ENCODE peak calls at places on chromosomes 3 and 15, in eight cellular contexts. Y is SJSA1; L is Peyer's patch; E is uterus; A is heart left ventricle; G is spleen; H is CD8-positive, alpha-beta memory T cell; K is GM23248. Z is an unnamed sample. For H3K4me1, the result is how much of the 10 kb centered on the place peaks cover.

GRCh38 chr3:152785051-152785450 is 49.9 kb upstream of the P2RY1 start:
- DNase-seq in Y (no peak), L (no peak), E (no peak), A (no peak), G (no peak), H (no peak), K (no peak), Z (no peak)

GRCh38 chr15:88258021-88258641 is 1.6 kb upstream of the NTRK3 start:
- DNase-seq in Y (no peak), L (no peak), E (no peak), A (peak), G (no peak), H (no peak), K (peak), Z (no peak)

GRCh38 chr15:28118083-28118482 is 19.0 kb upstream of the OCA2 start:
- DNase-seq in Y (no peak), L (no peak), E (no peak), A (no peak), G (no peak), H (no peak), K (no peak), Z (no peak)

GRCh38 chr15:83571820-83572707 is 81.9 kb upstream of the ADAMTSL3 start:
- DNase-seq in Y (peak), L (no peak), E (no peak), A (no peak), G (no peak), H (no peak), K (peak), Z (no peak)

GRCh38 chr3:37170097-37170496 is 4.3 kb downstream of the LRRFIP2 start:
- DNase-seq in Y (no peak), L (no peak), E (no peak), A (no peak), G (no peak), H (no peak), K (no peak), Z (no peak)

GRCh38 chr3:195080571-195081141 is 190.3 kb downstream of the XXYLT1 start:
- DNase-seq in Y (no peak), L (no peak), E (no peak), A (peak), G (peak), H (no peak), K (no peak), Z (no peak)

GRCh38 chr15:61115241-61115640 is 113.9 kb downstream of the RORA start:
- DNase-seq in Y (no peak), L (no peak), E (no peak), A (no peak), G (no peak), H (no peak), K (peak), Z (no peak)

GRCh38 chr15:61195116-61196002 is 33.7 kb downstream of the RORA start:
- DNase-seq in Y (peak), L (no peak), E (no peak), A (no peak), G (no peak), H (no peak), K (peak), Z (no peak)

GRCh38 chr3:69740103-69741021 is 1.1 kb downstream of the MITF start:
- DNase-seq in Y (no peak), L (peak), E (peak), A (peak), G (no peak), H (no peak), K (peak), Z (no peak)

GRCh38 chr15:90519688-90520087 is 10.0 kb upstream of the CRTC3 start:
- DNase-seq in Y (no peak), L (no peak), E (no peak), A (no peak), G (no peak), H (no peak), K (peak), Z (no peak)

GRCh38 chr15:101528108-101528916 is 38.8 kb upstream of the PCSK6 start:
- DNase-seq in Y (no peak), L (peak), E (peak), A (peak), G (peak), H (no peak), K (peak), Z (no peak)

GRCh38 chr3:41158947-41159346 is 40.4 kb upstream of the CTNNB1 start:
- DNase-seq in Y (no peak), L (peak), E (no peak), A (no peak), G (no peak), H (no peak), K (no peak), Z (no peak)

GRCh38 chr3:14947105-14947885 is at the start of gene NR2C2:
- DNase-seq in Y (peak), L (peak), E (peak), A (peak), G (peak), H (peak), K (peak), Z (peak)

GRCh38 chr3:188284455-188285212 is 130.7 kb downstream of the LPP start:
- DNase-seq in Y (no peak), L (peak), E (no peak), A (no peak), G (no peak), H (no peak), K (peak), Z (no peak)

GRCh38 chr15:33871911-33872760 is 96.2 kb upstream of the CHRM5 start:
- DNase-seq in Y (no peak), L (no peak), E (no peak), A (no peak), G (no peak), H (no peak), K (peak), Z (no peak)

GRCh38 chr15:52496776-52497470 is 31.8 kb downstream of the MYO5A start:
- DNase-seq in Y (no peak), L (no peak), E (no peak), A (no peak), G (no peak), H (no peak), K (peak), Z (no peak)

GRCh38 chr3:170356596-170357175 is 829 bp upstream of the SKIL start:
- DNase-seq in Y (no peak), L (peak), E (peak), A (peak), G (peak), H (no peak), K (peak), Z (peak)

GRCh38 chr3:138786788-138787276 is 47.9 kb downstream of the PIK3CB start:
- DNase-seq in Y (no peak), L (no peak), E (no peak), A (no peak), G (no peak), H (no peak), K (peak), Z (no peak)

GRCh38 chr3:55620361-55621025 is 133.4 kb upstream of the WNT5A start:
- DNase-seq in Y (peak), L (no peak), E (no peak), A (no peak), G (no peak), H (no peak), K (peak), Z (no peak)

GRCh38 chr15:60591491-60592385 is 112.8 kb upstream of the ICE2 start:
- DNase-seq in Y (peak), L (peak), E (peak), A (peak), G (peak), H (no peak), K (peak), Z (no peak)

GRCh38 chr3:126111126-126111551 is 27.2 kb upstream of the SLC41A3 start:
- DNase-seq in Y (no peak), L (no peak), E (no peak), A (no peak), G (peak), H (no peak), K (no peak), Z (no peak)

GRCh38 chr15:49646891-49647290 is 26.0 kb downstream of the DTWD1 start:
- DNase-seq in Y (no peak), L (no peak), E (no peak), A (no peak), G (no peak), H (no peak), K (no peak), Z (no peak)

GRCh38 chr15:92616621-92617179 is 38.9 kb downstream of the FAM174B start:
- DNase-seq in Y (no peak), L (peak), E (peak), A (no peak), G (no peak), H (no peak), K (no peak), Z (no peak)

GRCh38 chr3:128397484-128397883 is 69.2 kb downstream of the DNAJB8 start:
- DNase-seq in Y (no peak), L (no peak), E (no peak), A (no peak), G (no peak), H (no peak), K (no peak), Z (no peak)

GRCh38 chr3:43996379-43997301 is 245.0 kb upstream of the TOPAZ1 start:
- DNase-seq in Y (no peak), L (peak), E (no peak), A (no peak), G (peak), H (peak), K (peak), Z (no peak)

GRCh38 chr3:32508731-32509130 is 6.1 kb upstream of the CMTM6 start:
- DNase-seq in Y (no peak), L (no peak), E (no peak), A (no peak), G (no peak), H (no peak), K (peak), Z (no peak)

GRCh38 chr15:79046691-79047404 is 43.7 kb downstream of the RASGRF1 start:
- DNase-seq in Y (no peak), L (no peak), E (no peak), A (no peak), G (no peak), H (no peak), K (no peak), Z (no peak)

GRCh38 chr3:122251428-122251827 is 68.0 kb downstream of the CASR start:
- DNase-seq in Y (no peak), L (no peak), E (no peak), A (no peak), G (no peak), H (no peak), K (no peak), Z (no peak)

GRCh38 chr3:122258757-122259371 is 66.2 kb upstream of the CSTA start:
- DNase-seq in Y (peak), L (peak), E (no peak), A (peak), G (peak), H (no peak), K (peak), Z (peak)

GRCh38 chr3:122257951-122258350 is 67.1 kb upstream of the CSTA start:
- DNase-seq in Y (no peak), L (no peak), E (no peak), A (no peak), G (no peak), H (no peak), K (no peak), Z (no peak)

GRCh38 chr3:122260206-122260605 is 64.8 kb upstream of the CSTA start:
- DNase-seq in Y (no peak), L (no peak), E (no peak), A (no peak), G (no peak), H (no peak), K (no peak), Z (no peak)

DNA sequence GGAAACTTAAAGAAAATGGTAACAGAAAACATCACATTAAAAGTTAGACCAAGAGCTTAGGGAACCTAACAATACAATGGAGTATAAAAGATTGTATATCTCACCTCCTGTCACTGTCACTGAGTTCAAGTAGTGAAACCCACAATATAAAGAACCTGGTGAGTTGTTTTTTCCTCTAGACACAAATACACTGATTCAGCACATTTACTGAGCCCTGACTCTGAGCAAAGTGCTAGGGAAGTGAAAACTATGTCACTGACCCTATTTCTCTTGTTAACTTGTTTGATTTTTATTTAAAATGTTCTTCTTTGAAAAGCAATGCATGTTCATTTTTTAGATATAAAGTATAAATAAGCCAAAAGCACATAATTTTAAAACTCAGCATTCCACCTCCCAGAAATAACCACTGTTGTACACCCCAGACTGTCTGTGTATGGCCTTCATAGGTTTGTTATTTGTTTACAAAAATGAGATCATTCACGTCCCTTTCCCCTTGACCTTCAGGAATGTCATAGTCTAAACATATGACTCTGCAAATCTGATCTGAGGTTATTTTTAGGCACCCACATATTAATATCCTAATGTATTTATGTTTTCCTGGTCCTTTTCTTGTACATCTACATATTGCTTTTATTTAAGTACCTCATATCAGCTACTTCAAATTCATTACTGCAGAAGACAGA is 69.2 kb upstream of the CSTA start:
- DNase-seq in Y (no peak), L (no peak), E (no peak), A (no peak), G (no peak), H (no peak), K (no peak), Z (no peak)
- H3K4me1 ChIP-seq in Y (under half), L (under half), E (under half), A (under half), G (under half), H (under half), K (under half), Z (under half)

GRCh38 chr3:159911011-159911663 is 77.5 kb upstream of the IL12A start:
- DNase-seq in Y (peak), L (no peak), E (no peak), A (no peak), G (no peak), H (no peak), K (no peak), Z (no peak)
- H3K27ac ChIP-seq in Y (peak), L (no peak), E (no peak), A (no peak), G (peak), H (no peak), K (no peak), Z (no peak)

DNA sequence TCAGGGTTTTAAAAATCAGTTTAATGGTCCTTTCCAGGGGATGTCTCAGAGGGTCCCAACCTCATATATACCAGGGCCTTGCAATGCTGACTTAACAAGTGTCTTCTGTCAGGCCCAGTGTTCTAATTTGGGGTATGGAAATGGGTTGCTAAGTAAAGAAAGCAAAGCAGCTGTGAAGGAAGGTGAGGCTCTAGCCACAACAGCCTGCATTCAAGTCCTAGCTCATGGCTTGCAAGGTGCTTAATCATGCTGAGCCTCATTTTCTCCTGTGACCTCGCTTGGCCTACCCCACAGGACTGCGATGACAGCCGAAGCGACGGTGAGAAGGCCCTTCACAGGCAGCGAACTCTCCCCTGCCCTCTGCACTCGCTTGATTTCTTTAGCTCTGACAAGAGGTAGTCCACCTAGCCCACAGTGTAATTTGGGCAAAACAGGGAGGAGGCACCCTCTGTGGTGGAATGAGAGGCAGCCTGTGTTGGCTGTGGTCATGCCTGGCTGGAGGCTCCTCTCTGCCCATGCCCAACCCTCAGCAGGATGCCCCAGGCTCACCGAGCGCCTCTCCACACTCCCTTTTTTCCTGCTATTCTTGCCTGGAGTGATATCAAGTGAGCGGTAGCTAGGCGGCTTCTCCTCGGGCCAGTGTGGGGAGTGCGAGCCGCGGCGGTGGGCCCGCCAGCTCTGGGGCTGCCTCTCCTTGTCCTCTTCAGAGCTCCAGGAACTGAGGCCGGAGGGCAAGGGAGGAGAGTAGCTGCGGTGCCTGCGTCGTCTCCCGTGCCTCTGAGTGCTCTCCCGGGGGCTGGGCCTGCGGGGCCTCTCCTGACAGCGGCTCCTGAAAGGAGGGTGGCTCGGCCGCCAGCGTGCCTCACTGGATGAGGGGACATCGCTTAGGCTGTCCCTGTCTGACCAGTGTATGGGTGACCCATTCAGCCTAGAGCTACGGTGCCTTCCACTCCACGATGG is 29.2 kb downstream of the ILDR1 start:
- DNase-seq in Y (no peak), L (peak), E (no peak), A (no peak), G (peak), H (no peak), K (no peak), Z (no peak)
- H3K4me1 ChIP-seq in Y (under half), L (under half), E (under half), A (under half), G (under half), H (under half), K (under half), Z (under half)

DNA sequence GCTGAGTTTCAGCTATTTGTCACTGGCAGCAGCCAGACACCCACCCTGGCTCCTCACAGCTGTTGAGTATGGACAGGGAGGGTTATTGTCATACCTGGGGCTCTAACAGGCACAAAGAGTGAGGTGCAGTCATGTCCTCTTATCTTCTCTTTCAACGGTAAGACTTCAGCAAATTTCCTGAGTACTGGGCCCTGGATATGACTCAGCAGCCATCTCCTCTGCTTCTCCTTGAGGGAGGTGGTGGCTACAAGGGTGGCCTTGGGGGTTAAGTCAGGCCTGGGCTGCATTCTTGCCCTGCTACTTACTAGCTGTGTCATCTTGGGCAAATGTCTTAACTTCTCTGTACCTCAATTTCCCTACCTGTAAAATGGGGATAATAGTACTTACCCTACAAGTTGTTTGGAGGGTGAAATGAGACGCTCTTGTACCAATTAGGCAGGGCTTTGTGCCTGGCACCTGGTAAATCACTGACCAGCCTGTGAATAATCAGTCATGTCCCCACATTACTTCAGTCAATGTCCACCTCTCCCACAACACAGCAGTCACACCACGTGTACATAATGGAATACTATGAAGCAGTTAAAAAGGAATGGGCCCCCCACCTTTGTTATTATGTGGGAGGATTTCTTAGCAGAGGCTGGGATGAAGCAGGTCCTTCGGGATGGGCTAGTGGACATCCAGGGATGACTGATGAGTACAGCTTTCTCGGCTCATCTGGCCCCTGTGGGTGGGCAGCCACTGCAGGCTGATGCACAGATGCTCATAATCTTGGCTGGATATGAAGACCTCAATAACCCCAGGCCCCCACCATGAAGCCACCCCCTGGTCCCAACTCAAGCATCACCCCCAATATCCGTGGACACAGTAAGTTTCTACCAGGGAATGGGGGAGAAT is 528.8 kb downstream of the SHQ1 start:
- DNase-seq in Y (peak), L (no peak), E (no peak), A (no peak), G (no peak), H (no peak), K (peak), Z (no peak)
- H3K27ac ChIP-seq in Y (peak), L (no peak), E (no peak), A (peak), G (no peak), H (peak), K (peak), Z (no peak)

GRCh38 chr15:40281057-40281850 is 1.6 kb downstream of the ANKRD63 start:
- DNase-seq in Y (no peak), L (no peak), E (no peak), A (no peak), G (no peak), H (no peak), K (no peak), Z (no peak)

GRCh38 chr15:40282870-40283614 is at the start of gene ANKRD63:
- DNase-seq in Y (no peak), L (no peak), E (no peak), A (no peak), G (peak), H (peak), K (peak), Z (no peak)

GRCh38 chr15:40280260-40281056 is 2.4 kb downstream of the ANKRD63 start:
- DNase-seq in Y (no peak), L (no peak), E (no peak), A (no peak), G (no peak), H (no peak), K (no peak), Z (no peak)

GRCh38 chr15:40283615-40284306 is 897 bp upstream of the ANKRD63 start:
- DNase-seq in Y (no peak), L (no peak), E (no peak), A (no peak), G (no peak), H (no peak), K (no peak), Z (no peak)

GRCh38 chr15:40282144-40282869 is 557 bp downstream of the ANKRD63 start:
- DNase-seq in Y (peak), L (peak), E (no peak), A (peak), G (peak), H (peak), K (peak), Z (peak)
- H3K4me1 ChIP-seq in Y (half or more), L (under half), E (under half), A (half or more), G (under half), H (under half), K (under half), Z (under half)

DNA sequence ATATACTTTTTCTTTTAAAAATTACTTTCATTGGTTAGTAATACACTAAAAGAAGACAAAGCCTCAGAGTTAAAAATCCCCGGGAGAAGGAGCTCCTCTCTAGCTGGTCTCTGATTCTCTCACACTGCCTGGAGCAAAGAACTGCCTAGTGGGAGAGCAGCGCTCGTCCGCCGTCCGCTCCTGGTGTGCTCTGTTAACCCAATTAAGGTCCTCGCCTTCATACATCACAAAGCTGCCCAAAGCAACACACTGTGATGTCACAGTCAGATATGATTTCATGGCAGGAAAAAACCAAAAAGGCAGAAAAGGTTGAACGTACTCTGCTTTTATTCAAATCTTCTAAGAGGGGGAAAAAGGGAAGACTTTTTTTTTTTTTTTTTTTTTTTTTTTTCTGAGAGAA is 114.9 kb downstream of the TIGIT start:
- DNase-seq in Y (no peak), L (no peak), E (no peak), A (no peak), G (no peak), H (no peak), K (peak), Z (no peak)
- H3K27ac ChIP-seq in Y (no peak), L (no peak), E (no peak), A (no peak), G (no peak), H (no peak), K (peak), Z (no peak)

GRCh38 chr3:30629736-30630135 is 23.3 kb downstream of the TGFBR2 start:
- DNase-seq in Y (no peak), L (no peak), E (no peak), A (no peak), G (no peak), H (no peak), K (no peak), Z (no peak)
- H3K4me1 ChIP-seq in Y (under half), L (half or more), E (under half), A (half or more), G (half or more), H (half or more), K (half or more), Z (half or more)

GRCh38 chr15:77057650-77058049 is 13.3 kb downstream of the TSPAN3 start:
- DNase-seq in Y (no peak), L (no peak), E (no peak), A (no peak), G (no peak), H (no peak), K (no peak), Z (no peak)
- H3K27ac ChIP-seq in Y (no peak), L (no peak), E (no peak), A (no peak), G (no peak), H (no peak), K (no peak), Z (no peak)